ENCODE peak calls at places on chromosomes 16 and 17, in eight cellular contexts. Y is activated T-cell treated with anti-CD3 and anti-CD28 coated beads, Interleukin-2, amount 50 U/mL, for 48 hours; J is mesenchymal stem cell; A is stimulated activated CD8-positive, alpha-beta memory T cell treated with anti-CD3 and anti-CD28 coated beads, Interleukin-4, amount 100 ng/mL, for 24 hours; E is stimulated activated CD4-positive, alpha-beta T cell treated with anti-CD3 and anti-CD28 coated beads, Interleukin-1b, Interleukin-23, amount 100 ng/mL, for 1 hour; D is activated CD8-positive, alpha-beta memory T cell treated with anti-CD3 and anti-CD28 coated beads for 24 hours; S is cardiac muscle cell; K is fibroblast of lung. H is an unnamed sample.

GRCh38 chr16:22120440-22120839 is 28.1 kb downstream of the VWA3A start:
- DNase-seq in Y (no peak), J (no peak), A (no peak), E (no peak), D (no peak), S (peak), K (no peak), H (no peak)

GRCh38 chr16:77043076-77043475 is 147.9 kb upstream of the MON1B start:
- DNase-seq in Y (no peak), J (peak), A (no peak), E (no peak), D (no peak), S (no peak), K (peak), H (peak)

GRCh38 chr16:521381-522210 is 5.9 kb upstream of the CAPN15 start:
- DNase-seq in Y (no peak), J (no peak), A (no peak), E (no peak), D (no peak), S (no peak), K (no peak), H (no peak)

GRCh38 chr17:19248923-19249574 is 11.9 kb downstream of the EPN2 start:
- DNase-seq in Y (no peak), J (peak), A (no peak), E (no peak), D (no peak), S (no peak), K (peak), H (no peak)

GRCh38 chr17:52027620-52028019 is 130.9 kb downstream of the CA10 start:
- DNase-seq in Y (no peak), J (peak), A (no peak), E (no peak), D (no peak), S (no peak), K (peak), H (no peak)

GRCh38 chr16:49575352-49576172 is 202.0 kb downstream of the C16orf78 start:
- DNase-seq in Y (no peak), J (no peak), A (no peak), E (no peak), D (no peak), S (peak), K (no peak), H (no peak)

GRCh38 chr17:57603978-57604377 is 141.1 kb downstream of the CCDC182 start:
- DNase-seq in Y (peak), J (no peak), A (peak), E (no peak), D (peak), S (no peak), K (no peak), H (no peak)

GRCh38 chr17:40338058-40338457 is 26.5 kb downstream of the GJD3 start:
- DNase-seq in Y (no peak), J (no peak), A (no peak), E (no peak), D (no peak), S (no peak), K (no peak), H (no peak)

GRCh38 chr17:80584171-80584905 is 39.7 kb downstream of the RPTOR start:
- DNase-seq in Y (no peak), J (no peak), A (no peak), E (no peak), D (no peak), S (no peak), K (peak), H (no peak)

H was measured in HuH-7.